ENCODE peak calls at places on chromosome 22, in six cellular contexts. N is cardiac muscle cell, C is spleen, V is right lobe of liver, O is upper lobe of left lung, L is thoracic aorta. B is an unnamed sample.

GRCh38 chr22:44685384-44686056 is 16.5 kb upstream of the PRR5 start:
- DNase-seq in N (peak), C (peak), V (no peak), O (peak), L (no peak), B (peak)

GRCh38 chr22:36921309-36922096 is 8.1 kb downstream of the CSF2RB start:
- DNase-seq in N (no peak), C (peak), V (peak), O (peak), L (no peak), B (no peak)

GRCh38 chr22:37138879-37139561 is 10.7 kb downstream of the IL2RB start:
- DNase-seq in N (no peak), C (no peak), V (no peak), O (no peak), L (no peak), B (no peak)

GRCh38 chr22:48254311-48254873 is 1491.9 kb downstream of the TBC1D22A start:
- DNase-seq in N (no peak), C (peak), V (no peak), O (peak), L (no peak), B (no peak)

GRCh38 chr22:37258810-37259472 is 14.9 kb upstream of the RAC2 start:
- DNase-seq in N (no peak), C (peak), V (no peak), O (no peak), L (no peak), B (no peak)

GRCh38 chr22:37112084-37112728 is 2.7 kb upstream of the TMPRSS6 start:
- DNase-seq in N (no peak), C (no peak), V (peak), O (no peak), L (no peak), B (no peak)

GRCh38 chr22:38868886-38869381 is 3.1 kb downstream of the CBX6 start:
- DNase-seq in N (peak), C (peak), V (peak), O (peak), L (peak), B (no peak)

GRCh38 chr22:41271787-41272186 is 14.2 kb downstream of the RANGAP1 start:
- DNase-seq in N (no peak), C (no peak), V (no peak), O (no peak), L (no peak), B (no peak)

GRCh38 chr22:48192071-48192470 is 1429.6 kb downstream of the TBC1D22A start:
- DNase-seq in N (no peak), C (no peak), V (no peak), O (no peak), L (no peak), B (no peak)

GRCh38 chr22:25139062-25139461 is 60.6 kb upstream of the CRYBB3 start:
- DNase-seq in N (peak), C (no peak), V (no peak), O (no peak), L (no peak), B (no peak)

GRCh38 chr22:20829735-20830134 is 28.9 kb downstream of the PI4KA start:
- DNase-seq in N (no peak), C (no peak), V (no peak), O (no peak), L (no peak), B (no peak)

GRCh38 chr22:19203839-19204238 is 25.3 kb upstream of the SLC25A1 start:
- DNase-seq in N (peak), C (no peak), V (no peak), O (no peak), L (no peak), B (no peak)

GRCh38 chr22:47458348-47458747 is 695.9 kb downstream of the TBC1D22A start:
- DNase-seq in N (no peak), C (no peak), V (no peak), O (no peak), L (no peak), B (no peak)

GRCh38 chr22:39481054-39481453 is 21.0 kb upstream of the MIEF1 start:
- DNase-seq in N (no peak), C (no peak), V (no peak), O (no peak), L (no peak), B (no peak)

GRCh38 chr22:40332319-40332781 is 13.9 kb upstream of the ADSL start:
- DNase-seq in N (peak), C (no peak), V (no peak), O (no peak), L (no peak), B (no peak)

GRCh38 chr22:41532908-41533825 is 11.1 kb downstream of the POLR3H start:
- DNase-seq in N (peak), C (peak), V (peak), O (peak), L (no peak), B (no peak)

GRCh38 chr22:47411006-47411405 is 648.6 kb downstream of the TBC1D22A start:
- DNase-seq in N (no peak), C (peak), V (no peak), O (no peak), L (no peak), B (no peak)

DNA sequence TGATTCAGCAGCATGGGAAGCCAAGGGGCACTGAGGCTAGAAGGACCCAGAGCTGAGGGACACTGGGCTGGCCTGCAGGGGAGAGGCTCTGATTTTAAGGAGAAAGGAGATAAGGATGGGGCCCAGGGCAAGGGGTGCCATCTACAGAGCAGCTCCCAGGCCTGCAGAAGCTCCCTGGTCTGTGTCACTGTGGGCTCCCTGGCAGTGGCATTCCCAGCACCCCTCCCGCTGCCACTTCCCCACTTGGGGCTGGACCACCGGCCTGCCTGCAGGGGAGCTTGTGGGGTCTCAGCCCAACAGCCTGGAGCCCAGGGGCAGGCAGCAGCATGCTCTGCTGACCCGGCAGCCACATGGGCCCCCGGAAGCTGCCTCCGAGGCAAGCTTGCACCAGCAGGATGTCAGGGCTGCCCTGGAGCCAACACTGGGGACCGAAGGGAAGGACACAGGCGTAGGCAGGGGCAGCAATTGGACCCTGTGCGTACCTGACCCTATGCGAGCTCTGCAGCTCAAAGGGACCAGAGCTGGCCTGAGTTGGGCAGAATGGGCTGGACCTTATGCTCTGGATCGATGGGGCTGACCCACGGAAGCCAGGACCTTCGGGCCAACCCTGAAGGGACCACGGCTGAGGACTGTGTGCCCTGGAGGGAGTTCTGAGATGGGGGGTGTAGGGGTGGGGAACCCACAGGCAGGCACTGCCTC is 35.4 kb upstream of the WNT7B start:
- DNase-seq in N (no peak), C (peak), V (no peak), O (no peak), L (no peak), B (no peak)
- H3K27ac ChIP-seq in N (no peak), C (peak), V (no peak), O (peak), L (peak), B (peak)

GRCh38 chr22:50298937-50299656 is 8.3 kb downstream of the PLXNB2 start:
- DNase-seq in N (no peak), C (no peak), V (no peak), O (no peak), L (no peak), B (no peak)

GRCh38 chr22:50298266-50298637 is 9.2 kb downstream of the PLXNB2 start:
- DNase-seq in N (no peak), C (no peak), V (no peak), O (no peak), L (no peak), B (no peak)

GRCh38 chr22:50296658-50297490 is 10.6 kb downstream of the PLXNB2 start:
- DNase-seq in N (no peak), C (no peak), V (peak), O (no peak), L (no peak), B (no peak)

GRCh38 chr22:50299724-50300619 is 7.5 kb downstream of the PLXNB2 start:
- DNase-seq in N (no peak), C (no peak), V (peak), O (no peak), L (no peak), B (no peak)

GRCh38 chr22:50297510-50298265 is 9.8 kb downstream of the PLXNB2 start:
- DNase-seq in N (no peak), C (no peak), V (no peak), O (no peak), L (no peak), B (no peak)
- H3K27ac ChIP-seq in N (no peak), C (peak), V (peak), O (peak), L (no peak), B (peak)

GRCh38 chr22:26743149-26743548 is 85.8 kb downstream of the MIAT start:
- DNase-seq in N (no peak), C (no peak), V (no peak), O (no peak), L (no peak), B (no peak)
- H3K27ac ChIP-seq in N (no peak), C (no peak), V (no peak), O (no peak), L (no peak), B (no peak)

DNA sequence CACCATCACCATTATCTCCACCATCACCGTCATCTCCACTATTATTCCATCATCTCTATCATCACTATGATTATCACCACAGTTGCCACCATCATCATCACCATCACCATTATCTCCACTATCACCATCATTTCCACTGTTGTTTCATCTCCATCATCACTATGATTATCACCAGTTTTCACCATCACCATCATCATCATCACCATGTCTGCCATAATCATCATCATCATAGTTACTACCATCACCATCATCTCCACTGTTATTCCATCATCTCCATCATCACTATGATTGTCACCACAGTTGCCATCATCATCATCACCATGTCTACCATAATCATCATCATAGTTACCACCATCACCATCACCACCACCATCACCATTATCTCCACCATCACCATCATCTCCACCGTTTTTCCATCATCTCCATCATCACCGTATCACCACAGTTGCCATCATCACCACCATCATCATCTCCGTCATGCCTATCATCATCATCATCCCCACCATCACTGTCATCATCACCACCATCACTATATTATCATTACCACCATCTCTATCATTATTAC is 264.9 kb downstream of the BRD1 start:
- DNase-seq in N (no peak), C (no peak), V (no peak), O (no peak), L (no peak), B (no peak)
- H3K27ac ChIP-seq in N (no peak), C (no peak), V (no peak), O (no peak), L (no peak), B (no peak)

DNA sequence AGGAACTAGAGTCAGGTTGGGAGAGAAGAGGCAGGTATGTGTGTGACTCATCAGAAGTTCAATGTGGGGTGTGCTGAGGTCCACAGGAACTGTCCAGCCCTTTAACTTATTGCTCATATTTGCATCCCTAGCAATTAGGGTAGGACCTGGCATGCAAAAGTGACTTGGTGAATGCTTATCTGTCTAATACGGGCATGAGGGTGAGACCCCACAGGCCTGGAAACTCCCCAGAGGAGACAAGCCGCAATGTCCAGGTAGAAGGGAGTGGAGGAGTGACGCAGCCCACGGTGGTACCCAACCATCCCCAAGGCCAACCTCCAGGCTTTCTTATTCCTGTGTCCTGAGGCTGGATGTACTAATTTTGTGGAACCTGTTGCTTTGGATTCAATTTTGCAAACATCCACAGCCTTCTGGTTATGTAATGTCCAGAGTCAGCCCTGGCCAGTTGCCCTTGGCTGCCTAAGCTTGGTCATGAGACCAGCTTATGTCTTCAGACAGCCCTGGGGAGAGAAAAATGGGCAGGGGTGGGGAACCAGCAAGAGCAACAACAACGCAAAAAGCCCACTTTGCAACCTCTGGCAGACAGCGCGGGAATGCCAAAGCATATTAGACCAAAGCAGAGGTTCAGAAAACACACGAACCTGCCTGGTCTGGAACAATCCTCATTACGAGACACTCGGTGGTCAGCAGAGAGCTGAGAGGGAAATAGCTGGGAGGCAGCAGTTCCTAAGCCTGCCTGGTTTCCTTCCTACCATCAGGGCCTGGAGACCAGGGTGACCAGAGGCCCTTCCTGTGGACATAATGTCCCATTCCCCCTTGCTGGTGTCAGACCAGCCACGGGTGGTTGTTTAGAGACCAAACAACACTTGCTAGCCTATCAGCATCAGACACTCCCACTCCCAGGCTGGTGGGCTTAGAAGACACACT is 49.3 kb downstream of the TIMP3 start:
- DNase-seq in N (peak), C (no peak), V (peak), O (peak), L (no peak), B (no peak)
- H3K27ac ChIP-seq in N (no peak), C (no peak), V (peak), O (peak), L (peak), B (no peak)

GRCh38 chr22:23402275-23403151 is 177.6 kb downstream of the IGLL1 start:
- DNase-seq in N (peak), C (peak), V (peak), O (peak), L (no peak), B (peak)
- H3K27ac ChIP-seq in N (no peak), C (no peak), V (no peak), O (no peak), L (no peak), B (no peak)

DNA sequence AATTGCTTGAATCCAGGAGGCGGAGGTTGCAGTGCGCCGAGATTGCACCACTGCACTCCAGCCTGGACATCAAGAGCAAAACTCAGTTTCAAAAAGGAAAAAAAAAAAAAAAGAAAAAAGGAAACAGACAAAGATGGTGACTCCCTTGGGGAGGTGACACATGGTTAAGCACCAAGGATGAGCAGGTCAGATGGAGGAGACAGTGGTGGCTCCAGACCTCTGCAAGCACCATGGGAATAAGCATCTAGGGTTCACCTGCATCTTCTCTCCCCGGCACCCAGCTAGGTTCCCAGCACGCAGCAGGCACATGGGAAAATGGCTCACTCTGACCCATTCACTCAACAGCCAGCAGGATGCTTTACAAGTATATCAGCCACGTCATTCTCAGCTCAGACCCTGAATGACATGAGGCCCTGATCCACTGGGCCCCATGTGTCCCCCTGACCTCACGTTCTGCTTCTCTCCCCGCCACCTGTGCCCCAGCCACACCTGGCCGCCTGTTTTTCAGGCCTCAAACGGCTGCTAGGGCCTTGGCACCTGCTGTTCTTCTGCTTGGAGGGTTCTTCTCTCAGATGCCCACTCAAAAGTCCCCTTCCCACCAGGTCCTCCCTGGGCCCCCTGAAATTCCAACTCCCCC is 24.2 kb downstream of the A4GALT start:
- DNase-seq in N (no peak), C (no peak), V (no peak), O (no peak), L (no peak), B (no peak)
- H3K27ac ChIP-seq in N (peak), C (no peak), V (no peak), O (peak), L (peak), B (no peak)

GRCh38 chr22:30435674-30436126 is 10.1 kb downstream of the MTFP1 start:
- DNase-seq in N (no peak), C (peak), V (no peak), O (peak), L (no peak), B (no peak)
- H3K27ac ChIP-seq in N (no peak), C (peak), V (peak), O (peak), L (no peak), B (peak)

DNA sequence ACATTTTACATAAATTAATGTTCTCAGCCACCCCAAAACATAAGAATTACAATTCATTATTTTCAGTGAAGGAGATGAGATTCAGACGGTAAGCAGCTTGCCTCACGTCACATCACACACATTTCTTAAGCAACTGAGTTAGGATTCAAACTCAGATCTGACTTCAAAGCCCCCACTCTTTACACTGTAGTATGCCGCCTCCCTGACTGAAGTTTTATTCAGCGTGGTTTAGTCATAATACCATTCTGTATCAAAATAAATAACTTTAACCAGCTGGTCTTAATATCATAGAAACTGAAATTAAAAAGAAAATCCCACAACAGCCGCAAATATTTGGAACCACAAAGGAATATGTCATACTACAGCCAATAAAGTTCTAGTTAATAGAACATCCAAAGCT is 334.7 kb downstream of the TTC28 start:
- DNase-seq in N (peak), C (no peak), V (no peak), O (no peak), L (no peak), B (no peak)
- H3K27ac ChIP-seq in N (no peak), C (no peak), V (no peak), O (no peak), L (no peak), B (no peak)

GRCh38 chr22:35258144-35258988 is 1.1 kb downstream of the HMGXB4 start:
- DNase-seq in N (peak), C (no peak), V (no peak), O (no peak), L (no peak), B (no peak)
- H3K27ac ChIP-seq in N (peak), C (peak), V (peak), O (peak), L (peak), B (peak)

B was measured in epithelial cell of prostate.